ENCODE peak calls at places on chromosomes 5 and 9, in ten cellular contexts. Z is stomach, G is A549, J is transverse colon, O is tibial nerve, Y is esophagus muscularis mucosa, A is HepG2, Q is GM12878, C is upper lobe of left lung, W is sigmoid colon. S is an unnamed sample.

GRCh38 chr5:17228833-17229291 is 11.4 kb downstream of the BASP1 start:
- DNase-seq in Z (no peak), G (no peak), J (no peak), O (no peak), Y (no peak), A (no peak), Q (peak), C (no peak), W (no peak), S (no peak)

GRCh38 chr9:119938871-119939270 is 569.6 kb upstream of the BRINP1 start:
- DNase-seq in Z (no peak), G (no peak), J (no peak), O (no peak), Y (no peak), A (no peak), Q (no peak), C (no peak), W (no peak), S (no peak)

GRCh38 chr5:108380531-108381021 is 1.3 kb downstream of the FBXL17 start:
- DNase-seq in Z (peak), G (peak), J (peak), O (no peak), Y (no peak), A (peak), Q (peak), C (peak), W (peak), S (peak)

GRCh38 chr9:75181748-75182147 is 93.4 kb downstream of the OSTF1 start:
- DNase-seq in Z (no peak), G (peak), J (no peak), O (no peak), Y (no peak), A (no peak), Q (no peak), C (no peak), W (no peak), S (no peak)

GRCh38 chr5:88660326-88660946 is 222.5 kb downstream of the MEF2C start:
- DNase-seq in Z (no peak), G (no peak), J (no peak), O (no peak), Y (peak), A (no peak), Q (no peak), C (peak), W (no peak), S (no peak)

GRCh38 chr5:180593446-180594206 is 2.3 kb upstream of the SCGB3A1 start:
- DNase-seq in Z (peak), G (no peak), J (no peak), O (no peak), Y (no peak), A (no peak), Q (no peak), C (peak), W (peak), S (no peak)

GRCh38 chr9:99336005-99336404 is 113.9 kb downstream of the SEC61B start:
- DNase-seq in Z (no peak), G (no peak), J (no peak), O (no peak), Y (peak), A (no peak), Q (no peak), C (no peak), W (no peak), S (no peak)

GRCh38 chr5:42672925-42673324 is 83.7 kb upstream of the CCDC152 start:
- DNase-seq in Z (no peak), G (no peak), J (no peak), O (no peak), Y (no peak), A (no peak), Q (no peak), C (no peak), W (no peak), S (no peak)

GRCh38 chr9:109341561-109341960 is 20.7 kb upstream of the EPB41L4B start:
- DNase-seq in Z (no peak), G (no peak), J (no peak), O (no peak), Y (no peak), A (no peak), Q (no peak), C (no peak), W (no peak), S (no peak)

GRCh38 chr9:7782390-7783120 is 17.0 kb downstream of the DMAC1 start:
- DNase-seq in Z (no peak), G (no peak), J (no peak), O (no peak), Y (no peak), A (no peak), Q (no peak), C (no peak), W (no peak), S (no peak)

GRCh38 chr5:83368317-83368716 is 103.2 kb upstream of the VCAN start:
- DNase-seq in Z (no peak), G (no peak), J (no peak), O (no peak), Y (no peak), A (no peak), Q (no peak), C (no peak), W (no peak), S (no peak)

GRCh38 chr5:14577079-14577725 is 4.4 kb upstream of the OTULINL start:
- DNase-seq in Z (no peak), G (no peak), J (no peak), O (no peak), Y (no peak), A (no peak), Q (no peak), C (peak), W (no peak), S (no peak)

GRCh38 chr5:103330875-103331274 is 72.3 kb downstream of the MACIR start:
- DNase-seq in Z (no peak), G (no peak), J (no peak), O (no peak), Y (no peak), A (no peak), Q (no peak), C (no peak), W (no peak), S (no peak)

GRCh38 chr9:77177143-77177893 is at the start of gene VPS13A:
- DNase-seq in Z (peak), G (peak), J (peak), O (peak), Y (peak), A (peak), Q (peak), C (peak), W (peak), S (peak)
- TF ChIP-seq POLR2A in Z (no peak), G (peak), J (peak), O (peak), Y (no peak), A (peak), Q (peak), C (no peak), W (peak), S (peak)

GRCh38 chr5:25540628-25541027 is 895.9 kb upstream of the CDH10 start:
- DNase-seq in Z (no peak), G (no peak), J (no peak), O (no peak), Y (no peak), A (no peak), Q (no peak), C (no peak), W (no peak), S (no peak)

DNA sequence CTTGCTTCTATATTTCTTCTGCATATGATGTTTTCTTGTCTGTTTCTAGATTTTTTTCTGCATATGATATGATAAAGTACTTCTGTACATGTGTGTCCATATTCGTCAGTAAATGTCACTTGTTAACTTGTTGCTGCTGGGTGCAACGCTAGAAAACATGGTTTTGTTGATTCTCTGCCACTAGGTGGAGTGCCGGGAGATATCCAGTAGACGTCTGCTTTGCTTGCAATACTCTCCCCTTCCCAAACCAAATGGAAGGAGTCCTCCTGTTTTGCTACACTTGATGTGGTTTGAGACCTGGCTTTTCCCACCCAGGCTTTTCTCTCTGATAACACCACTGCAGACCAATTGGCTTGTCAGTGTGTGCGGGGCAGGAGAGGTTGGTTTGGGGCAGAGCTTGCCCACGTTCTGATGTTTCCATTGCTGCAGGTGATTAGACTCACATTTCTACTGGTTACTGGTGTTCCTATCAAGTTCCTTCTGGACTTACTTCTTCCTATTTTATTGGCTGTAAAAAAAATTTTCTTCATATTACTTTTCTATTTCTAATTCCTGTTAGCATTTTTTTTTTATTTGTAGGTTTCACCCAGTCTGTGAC is 900.0 kb upstream of the CDH10 start:
- DNase-seq in Z (peak), G (peak), J (no peak), O (no peak), Y (no peak), A (peak), Q (peak), C (no peak), W (no peak), S (no peak)
- TF ChIP-seq CTCF in Z (no peak), G (peak), J (no peak), O (no peak), Y (peak), A (peak), Q (peak), C (no peak), W (no peak), S (no peak)

GRCh38 chr9:100437860-100438805 is 11.2 kb downstream of the MSANTD3 start:
- DNase-seq in Z (peak), G (peak), J (peak), O (peak), Y (no peak), A (peak), Q (no peak), C (no peak), W (peak), S (peak)

GRCh38 chr9:100445161-100445902 is 18.4 kb downstream of the MSANTD3 start:
- DNase-seq in Z (no peak), G (no peak), J (no peak), O (no peak), Y (no peak), A (no peak), Q (no peak), C (no peak), W (no peak), S (no peak)

GRCh38 chr9:100440071-100440470 is 13.1 kb downstream of the MSANTD3 start:
- DNase-seq in Z (no peak), G (peak), J (no peak), O (no peak), Y (no peak), A (no peak), Q (no peak), C (no peak), W (no peak), S (no peak)

GRCh38 chr9:100443781-100444768 is 17.1 kb downstream of the MSANTD3 start:
- DNase-seq in Z (no peak), G (no peak), J (no peak), O (no peak), Y (no peak), A (peak), Q (no peak), C (no peak), W (no peak), S (no peak)

DNA sequence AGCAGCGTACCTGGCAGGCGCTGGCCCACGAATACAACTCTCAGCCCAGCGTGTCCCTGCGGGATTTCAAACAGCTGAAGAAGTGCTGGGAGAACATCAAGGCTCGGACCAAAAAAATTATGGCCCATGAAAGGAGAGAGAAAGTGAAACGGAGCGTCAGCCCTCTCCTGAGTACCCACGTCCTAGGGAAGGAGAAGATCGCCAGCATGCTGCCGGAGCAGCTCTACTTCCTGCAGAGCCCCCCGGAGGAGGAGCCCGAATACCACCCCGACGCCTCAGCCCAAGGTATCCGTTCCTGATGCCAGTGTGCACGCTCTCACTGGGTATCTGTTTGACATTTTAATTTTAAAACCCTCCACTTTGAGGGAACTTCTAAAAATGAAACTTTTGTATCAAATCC is 15.1 kb downstream of the MSANTD3 start:
- DNase-seq in Z (no peak), G (no peak), J (no peak), O (no peak), Y (no peak), A (no peak), Q (no peak), C (no peak), W (no peak), S (no peak)
- TF ChIP-seq EP300 in Z (no peak), G (no peak), J (no peak), O (no peak), Y (no peak), A (no peak), Q (no peak), C (no peak), W (no peak), S (no peak)

DNA sequence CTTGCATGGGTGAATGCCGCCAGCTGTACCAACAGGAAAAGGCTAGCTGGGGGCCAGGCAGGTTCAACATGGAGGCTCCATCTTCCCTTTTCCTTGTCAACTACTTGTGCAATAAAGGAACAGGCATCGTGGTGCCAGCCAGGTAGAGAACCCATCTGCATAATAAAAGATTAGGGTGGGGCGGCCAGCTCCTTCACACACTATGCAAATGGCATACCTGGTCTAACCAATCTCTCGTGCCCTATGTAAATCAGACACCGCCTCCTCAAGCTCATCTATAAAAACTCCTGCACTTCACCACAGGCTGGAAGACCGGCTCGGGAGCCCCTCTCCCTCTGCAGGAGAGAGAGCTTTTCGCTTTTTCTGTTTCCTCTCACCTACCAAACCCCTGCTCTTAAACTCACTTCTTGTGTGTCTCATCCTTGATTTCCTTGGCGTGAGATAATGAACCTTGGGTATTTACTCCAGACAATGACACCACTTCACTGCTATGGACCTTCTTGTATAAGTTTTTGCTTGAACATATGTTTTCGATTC is 244.3 kb upstream of the PUM3 start:
- DNase-seq in Z (no peak), G (no peak), J (no peak), O (no peak), Y (no peak), A (no peak), Q (no peak), C (no peak), W (no peak), S (no peak)
- TF ChIP-seq POLR2A in Z (no peak), G (no peak), J (no peak), O (no peak), Y (no peak), A (no peak), Q (no peak), C (no peak), W (no peak), S (no peak)

DNA sequence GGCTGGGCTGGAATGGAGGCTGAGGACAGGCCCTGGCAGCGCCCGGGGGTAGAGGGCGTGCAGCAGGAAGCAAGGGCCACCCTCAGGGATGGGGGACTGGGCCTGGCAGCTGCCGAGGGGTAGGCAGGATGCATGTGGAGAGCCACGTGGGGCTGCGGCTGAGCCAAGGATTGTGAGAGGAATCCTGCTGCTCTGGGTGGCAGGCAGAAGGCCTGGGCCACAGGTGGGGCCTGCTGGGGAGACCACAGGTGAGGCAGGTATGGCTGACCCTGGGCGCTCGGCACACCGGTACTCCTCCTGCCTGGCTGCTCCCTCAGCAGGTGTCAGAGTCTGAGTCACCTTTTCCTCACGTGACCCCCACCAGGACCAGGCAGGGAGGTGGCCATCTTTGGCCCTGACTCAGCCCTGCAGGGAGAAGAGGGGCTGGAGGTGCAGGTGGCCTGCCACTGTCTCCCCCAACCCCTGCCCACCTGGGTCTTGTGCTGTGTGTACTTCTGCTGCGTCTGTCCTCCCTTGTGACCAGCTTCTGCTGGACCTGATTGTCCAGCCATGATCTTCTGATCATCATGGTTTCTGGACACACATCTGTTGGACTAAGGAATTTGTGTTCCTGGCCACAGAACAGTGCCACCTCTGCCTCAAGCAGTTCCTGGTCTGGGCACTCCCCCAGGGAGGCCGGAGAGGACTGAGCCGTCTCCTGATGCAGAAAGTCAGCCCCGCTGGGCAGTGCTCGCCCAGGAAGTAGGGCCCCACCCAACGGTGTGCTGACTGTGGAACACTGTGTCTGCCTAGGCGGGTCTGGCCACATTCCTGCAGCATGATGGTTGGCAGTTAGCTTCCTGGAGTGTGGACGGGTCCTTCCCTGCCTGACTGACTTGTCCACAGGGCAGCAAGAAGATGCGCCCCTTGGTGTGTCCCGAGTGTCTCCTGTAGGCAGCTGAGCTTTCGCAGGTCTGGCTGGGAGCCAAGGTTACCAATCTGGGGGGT is 6.4 kb downstream of the ARRDC1 start:
- DNase-seq in Z (peak), G (peak), J (peak), O (no peak), Y (no peak), A (peak), Q (no peak), C (peak), W (no peak), S (no peak)
- TF ChIP-seq CTCF in Z (no peak), G (no peak), J (no peak), O (no peak), Y (no peak), A (no peak), Q (no peak), C (no peak), W (no peak), S (no peak)